ENCODE peak calls at places on chromosomes 5 and 9, in nine cellular contexts. One of them, this sample, is unnamed.

GRCh38 chr9:114174876-114175771 is 19.8 kb downstream of the COL27A1 start:
- DNase-seq in heart right ventricle: peak
- DNase-seq in HepG2: peak
- DNase-seq in AG10803: peak
- DNase-seq in fibroblast of lung: peak
- DNase-seq in WTC11: no peak
- DNase-seq in BE2C: no peak
- DNase-seq in left ventricle myocardium inferior: no peak
- DNase-seq in AG04449: no peak
- DNase-seq in this sample: no peak

GRCh38 chr5:101942321-101942882 is 353.7 kb downstream of the SLCO4C1 start:
- DNase-seq in heart right ventricle: no peak
- DNase-seq in HepG2: peak
- DNase-seq in AG10803: no peak
- DNase-seq in fibroblast of lung: peak
- DNase-seq in WTC11: peak
- DNase-seq in BE2C: peak
- DNase-seq in left ventricle myocardium inferior: no peak
- DNase-seq in AG04449: no peak
- DNase-seq in this sample: peak

GRCh38 chr5:25544652-25545249 is 900.0 kb upstream of the CDH10 start:
- DNase-seq in heart right ventricle: no peak
- DNase-seq in HepG2: peak
- DNase-seq in AG10803: no peak
- DNase-seq in fibroblast of lung: no peak
- DNase-seq in WTC11: peak
- DNase-seq in BE2C: peak
- DNase-seq in left ventricle myocardium inferior: no peak
- DNase-seq in AG04449: no peak
- DNase-seq in this sample: peak

GRCh38 chr9:130308081-130308571 is 42.6 kb downstream of the HMCN2 start:
- DNase-seq in heart right ventricle: no peak
- DNase-seq in HepG2: no peak
- DNase-seq in AG10803: no peak
- DNase-seq in fibroblast of lung: no peak
- DNase-seq in WTC11: no peak
- DNase-seq in BE2C: peak
- DNase-seq in left ventricle myocardium inferior: no peak
- DNase-seq in AG04449: no peak
- DNase-seq in this sample: no peak

GRCh38 chr5:98301567-98301966 is 471.9 kb upstream of the RGMB start:
- DNase-seq in heart right ventricle: no peak
- DNase-seq in HepG2: no peak
- DNase-seq in AG10803: peak
- DNase-seq in fibroblast of lung: no peak
- DNase-seq in WTC11: no peak
- DNase-seq in BE2C: no peak
- DNase-seq in left ventricle myocardium inferior: no peak
- DNase-seq in AG04449: no peak
- DNase-seq in this sample: no peak

GRCh38 chr9:13278368-13279246 is 885 bp downstream of the MPDZ start:
- DNase-seq in heart right ventricle: peak
- DNase-seq in HepG2: peak
- DNase-seq in AG10803: peak
- DNase-seq in fibroblast of lung: peak
- DNase-seq in WTC11: peak
- DNase-seq in BE2C: peak
- DNase-seq in left ventricle myocardium inferior: peak
- DNase-seq in AG04449: no peak
- DNase-seq in this sample: peak

GRCh38 chr9:73132034-73132776 is 19.5 kb upstream of the ANXA1 start:
- DNase-seq in heart right ventricle: peak
- DNase-seq in HepG2: no peak
- DNase-seq in AG10803: peak
- DNase-seq in fibroblast of lung: peak
- DNase-seq in WTC11: peak
- DNase-seq in BE2C: no peak
- DNase-seq in left ventricle myocardium inferior: peak
- DNase-seq in AG04449: no peak
- DNase-seq in this sample: peak

GRCh38 chr5:60023255-60023654 is 129.7 kb upstream of the PDE4D start:
- DNase-seq in heart right ventricle: no peak
- DNase-seq in HepG2: no peak
- DNase-seq in AG10803: no peak
- DNase-seq in fibroblast of lung: no peak
- DNase-seq in WTC11: no peak
- DNase-seq in BE2C: no peak
- DNase-seq in left ventricle myocardium inferior: no peak
- DNase-seq in AG04449: peak
- DNase-seq in this sample: no peak

GRCh38 chr9:128409450-128409849 is 11.2 kb upstream of the CERCAM start:
- DNase-seq in heart right ventricle: no peak
- DNase-seq in HepG2: no peak
- DNase-seq in AG10803: no peak
- DNase-seq in fibroblast of lung: no peak
- DNase-seq in WTC11: no peak
- DNase-seq in BE2C: no peak
- DNase-seq in left ventricle myocardium inferior: no peak
- DNase-seq in AG04449: no peak
- DNase-seq in this sample: no peak

GRCh38 chr9:128408963-128409431 is 11.7 kb upstream of the CERCAM start:
- DNase-seq in heart right ventricle: no peak
- DNase-seq in HepG2: no peak
- DNase-seq in AG10803: no peak
- DNase-seq in fibroblast of lung: no peak
- DNase-seq in WTC11: peak
- DNase-seq in BE2C: no peak
- DNase-seq in left ventricle myocardium inferior: no peak
- DNase-seq in AG04449: no peak
- DNase-seq in this sample: peak

GRCh38 chr9:128411373-128412119 is 9.1 kb upstream of the CERCAM start:
- DNase-seq in heart right ventricle: no peak
- DNase-seq in HepG2: no peak
- DNase-seq in AG10803: no peak
- DNase-seq in fibroblast of lung: no peak
- DNase-seq in WTC11: no peak
- DNase-seq in BE2C: no peak
- DNase-seq in left ventricle myocardium inferior: no peak
- DNase-seq in AG04449: no peak
- DNase-seq in this sample: no peak

GRCh38 chr9:128412120-128412790 is 8.4 kb upstream of the CERCAM start:
- DNase-seq in heart right ventricle: peak
- DNase-seq in HepG2: peak
- DNase-seq in AG10803: no peak
- DNase-seq in fibroblast of lung: peak
- DNase-seq in WTC11: peak
- DNase-seq in BE2C: peak
- DNase-seq in left ventricle myocardium inferior: peak
- DNase-seq in AG04449: no peak
- DNase-seq in this sample: peak

GRCh38 chr9:128409998-128410397 is 10.7 kb upstream of the CERCAM start:
- DNase-seq in heart right ventricle: no peak
- DNase-seq in HepG2: peak
- DNase-seq in AG10803: peak
- DNase-seq in fibroblast of lung: peak
- DNase-seq in WTC11: peak
- DNase-seq in BE2C: peak
- DNase-seq in left ventricle myocardium inferior: no peak
- DNase-seq in AG04449: no peak
- DNase-seq in this sample: no peak
- TF ChIP-seq CTCF in heart right ventricle: no peak
- TF ChIP-seq CTCF in HepG2: peak
- TF ChIP-seq CTCF in AG10803: peak
- TF ChIP-seq CTCF in fibroblast of lung: peak
- TF ChIP-seq CTCF in WTC11: no peak
- TF ChIP-seq CTCF in BE2C: peak
- TF ChIP-seq CTCF in left ventricle myocardium inferior: peak
- TF ChIP-seq CTCF in AG04449: peak
- TF ChIP-seq CTCF in this sample: no peak

GRCh38 chr9:121560921-121561320 is 61.3 kb upstream of the GGTA1 start:
- DNase-seq in heart right ventricle: no peak
- DNase-seq in HepG2: no peak
- DNase-seq in AG10803: no peak
- DNase-seq in fibroblast of lung: no peak
- DNase-seq in WTC11: no peak
- DNase-seq in BE2C: no peak
- DNase-seq in left ventricle myocardium inferior: no peak
- DNase-seq in AG04449: no peak
- DNase-seq in this sample: no peak

GRCh38 chr9:121563425-121563824 is 63.8 kb upstream of the GGTA1 start:
- DNase-seq in heart right ventricle: no peak
- DNase-seq in HepG2: no peak
- DNase-seq in AG10803: no peak
- DNase-seq in fibroblast of lung: no peak
- DNase-seq in WTC11: no peak
- DNase-seq in BE2C: no peak
- DNase-seq in left ventricle myocardium inferior: no peak
- DNase-seq in AG04449: no peak
- DNase-seq in this sample: no peak

GRCh38 chr9:121562261-121562780 is 62.7 kb upstream of the GGTA1 start:
- DNase-seq in heart right ventricle: no peak
- DNase-seq in HepG2: no peak
- DNase-seq in AG10803: no peak
- DNase-seq in fibroblast of lung: no peak
- DNase-seq in WTC11: no peak
- DNase-seq in BE2C: no peak
- DNase-seq in left ventricle myocardium inferior: no peak
- DNase-seq in AG04449: no peak
- DNase-seq in this sample: no peak

GRCh38 chr9:121563881-121564460 is 64.3 kb upstream of the GGTA1 start:
- DNase-seq in heart right ventricle: no peak
- DNase-seq in HepG2: no peak
- DNase-seq in AG10803: no peak
- DNase-seq in fibroblast of lung: no peak
- DNase-seq in WTC11: no peak
- DNase-seq in BE2C: no peak
- DNase-seq in left ventricle myocardium inferior: no peak
- DNase-seq in AG04449: no peak
- DNase-seq in this sample: no peak

DNA sequence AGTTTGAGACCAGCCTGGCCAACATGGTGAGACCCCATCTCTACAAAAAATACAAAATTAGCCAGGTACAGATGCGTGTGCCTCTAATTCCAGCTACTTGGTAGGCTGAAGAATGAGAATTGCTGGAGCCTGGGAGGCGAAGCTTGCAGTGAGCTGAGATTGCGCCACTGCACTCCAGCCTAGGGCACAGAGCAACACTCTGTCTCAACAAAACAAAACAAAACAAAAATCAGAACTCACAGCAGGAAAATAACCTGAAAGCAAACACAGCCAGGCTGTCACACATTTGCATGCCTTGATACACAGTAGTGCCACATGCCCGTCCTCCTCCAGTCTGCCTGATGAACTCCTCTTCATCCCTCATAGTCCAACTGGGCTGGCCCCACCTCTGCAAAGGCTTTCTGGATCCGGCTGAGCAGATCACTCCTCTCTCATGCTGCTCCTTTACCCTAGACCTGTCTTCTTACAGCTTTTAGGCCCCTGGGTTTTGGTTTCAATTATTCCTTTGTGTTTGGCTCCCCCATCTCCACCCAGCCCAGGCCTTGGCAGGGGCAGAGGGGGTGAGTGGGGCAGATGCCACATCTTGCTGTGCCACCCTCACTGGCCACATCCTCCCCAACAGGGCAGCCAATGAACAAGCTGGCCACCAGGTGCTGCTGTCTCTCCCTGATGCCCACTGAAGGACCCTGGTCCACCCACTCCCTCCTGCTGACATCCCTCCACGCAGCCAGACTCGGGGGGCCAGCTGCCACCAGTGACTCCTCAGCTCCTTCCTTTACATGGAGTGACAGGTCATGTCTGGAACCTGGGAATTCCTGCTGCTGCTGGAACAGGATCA is 62.0 kb upstream of the GGTA1 start:
- DNase-seq in heart right ventricle: no peak
- DNase-seq in HepG2: no peak
- DNase-seq in AG10803: no peak
- DNase-seq in fibroblast of lung: no peak
- DNase-seq in WTC11: no peak
- DNase-seq in BE2C: no peak
- DNase-seq in left ventricle myocardium inferior: no peak
- DNase-seq in AG04449: no peak
- DNase-seq in this sample: no peak
- TF ChIP-seq CTCF in heart right ventricle: no peak
- TF ChIP-seq CTCF in HepG2: peak
- TF ChIP-seq CTCF in AG10803: no peak
- TF ChIP-seq CTCF in fibroblast of lung: no peak
- TF ChIP-seq CTCF in WTC11: no peak
- TF ChIP-seq CTCF in BE2C: peak
- TF ChIP-seq CTCF in left ventricle myocardium inferior: peak
- TF ChIP-seq CTCF in AG04449: peak
- TF ChIP-seq CTCF in this sample: no peak

GRCh38 chr5:29697786-29698414 is 1495.6 kb upstream of the CDH6 start:
- DNase-seq in heart right ventricle: no peak
- DNase-seq in HepG2: peak
- DNase-seq in AG10803: no peak
- DNase-seq in fibroblast of lung: no peak
- DNase-seq in WTC11: no peak
- DNase-seq in BE2C: peak
- DNase-seq in left ventricle myocardium inferior: no peak
- DNase-seq in AG04449: no peak
- DNase-seq in this sample: peak
- TF ChIP-seq CTCF in heart right ventricle: no peak
- TF ChIP-seq CTCF in HepG2: peak
- TF ChIP-seq CTCF in AG10803: no peak
- TF ChIP-seq CTCF in fibroblast of lung: no peak
- TF ChIP-seq CTCF in WTC11: no peak
- TF ChIP-seq CTCF in BE2C: peak
- TF ChIP-seq CTCF in left ventricle myocardium inferior: no peak
- TF ChIP-seq CTCF in AG04449: no peak
- TF ChIP-seq CTCF in this sample: peak

GRCh38 chr9:112361602-112362001 is 18.3 kb upstream of the HSDL2 start:
- DNase-seq in heart right ventricle: no peak
- DNase-seq in HepG2: peak
- DNase-seq in AG10803: peak
- DNase-seq in fibroblast of lung: peak
- DNase-seq in WTC11: no peak
- DNase-seq in BE2C: no peak
- DNase-seq in left ventricle myocardium inferior: no peak
- DNase-seq in AG04449: no peak
- DNase-seq in this sample: no peak
- TF ChIP-seq CTCF in heart right ventricle: peak
- TF ChIP-seq CTCF in HepG2: peak
- TF ChIP-seq CTCF in AG10803: peak
- TF ChIP-seq CTCF in fibroblast of lung: peak
- TF ChIP-seq CTCF in WTC11: peak
- TF ChIP-seq CTCF in BE2C: peak
- TF ChIP-seq CTCF in left ventricle myocardium inferior: peak
- TF ChIP-seq CTCF in AG04449: peak
- TF ChIP-seq CTCF in this sample: peak

This sample was measured in nephron progenitor cell.